ENCODE peak calls at places on chromosomes 4 and X, in six cellular contexts. M is SK-N-SH, W is GM23248, C is OCI-LY7, D is hepatocyte, V is MM.1S. T is an unnamed sample.

GRCh38 chr4:182704903-182705302 is 212.3 kb downstream of the DCTD start:
- DNase-seq in C (no peak), V (no peak), D (no peak), M (no peak), W (no peak), T (no peak)

GRCh38 chr4:109977854-109978501 is 65.3 kb downstream of the EGF start:
- DNase-seq in V (peak), D (peak), C (peak), M (peak), W (peak), T (peak)

GRCh38 chr4:100367451-100367850 is 150.4 kb downstream of the EMCN start:
- DNase-seq in C (no peak), M (no peak), W (no peak), V (no peak), D (no peak), T (no peak)

GRCh38 chrX:2388669-2389068 is 112.1 kb downstream of the DHRSX start:
- DNase-seq in D (no peak), C (no peak), V (no peak), W (no peak), M (no peak), T (no peak)

GRCh38 chr4:185744946-185745345 is 67.0 kb downstream of the SORBS2 start:
- DNase-seq in M (no peak), D (no peak), W (no peak), C (no peak), V (no peak), T (no peak)

GRCh38 chr4:177455591-177455990 is 13.4 kb upstream of the AGA start:
- DNase-seq in V (no peak), C (no peak), D (peak), W (no peak), M (no peak), T (no peak)

GRCh38 chr4:127995776-127996175 is 30.6 kb downstream of the ABHD18 start:
- DNase-seq in M (no peak), C (no peak), D (no peak), W (peak), V (no peak), T (no peak)

GRCh38 chrX:19782419-19782818 is 105.0 kb downstream of the SH3KBP1 start:
- DNase-seq in V (no peak), C (no peak), M (no peak), W (no peak), D (no peak), T (no peak)

GRCh38 chr4:118848901-118849300 is 13.0 kb upstream of the SEC24D start:
- DNase-seq in V (no peak), M (no peak), W (no peak), C (no peak), D (no peak), T (no peak)

GRCh38 chrX:106467422-106467821 is 144.4 kb upstream of the RADX start:
- DNase-seq in W (no peak), V (no peak), M (no peak), D (no peak), C (no peak), T (peak)

GRCh38 chr4:26023191-26023972 is 109.4 kb downstream of the SMIM20 start:
- DNase-seq in M (no peak), V (no peak), D (no peak), W (peak), C (no peak), T (no peak)

GRCh38 chrX:76517544-76517943 is 90.0 kb downstream of the MAGEE1 start:
- DNase-seq in D (no peak), C (no peak), W (no peak), M (no peak), V (no peak), T (no peak)

GRCh38 chr4:64192731-64193412 is 216.4 kb downstream of the TECRL start:
- DNase-seq in C (no peak), V (no peak), M (no peak), D (no peak), W (no peak), T (no peak)

GRCh38 chrX:78708171-78708570 is 39.3 kb upstream of the LPAR4 start:
- DNase-seq in W (peak), V (no peak), C (no peak), D (peak), M (peak), T (peak)

GRCh38 chrX:122703762-122704161 is 480.3 kb upstream of the GRIA3 start:
- DNase-seq in M (no peak), V (no peak), C (no peak), W (peak), D (no peak), T (peak)

GRCh38 chr4:158613046-158613445 is 58.6 kb downstream of the C4orf46 start:
- DNase-seq in C (no peak), D (no peak), W (no peak), V (no peak), M (no peak), T (no peak)

GRCh38 chr4:141130947-141131545 is 2.2 kb downstream of the RNF150 start:
- DNase-seq in D (no peak), C (no peak), M (peak), W (peak), V (no peak), T (peak)

GRCh38 chr4:3765271-3766206 is 646 bp upstream of the ADRA2C start:
- DNase-seq in M (peak), D (peak), W (peak), C (no peak), V (no peak), T (peak)

GRCh38 chr4:74447636-74448233 is 2.8 kb downstream of the AREG start:
- DNase-seq in C (no peak), M (no peak), D (no peak), W (no peak), V (no peak), T (no peak)

GRCh38 chr4:103018391-103019318 is 850 bp downstream of the SLC9B1 start:
- DNase-seq in V (no peak), C (peak), D (no peak), W (peak), M (peak), T (peak)

GRCh38 chrX:10725071-10725470 is 104.7 kb upstream of the MID1 start:
- DNase-seq in M (peak), C (no peak), D (no peak), V (no peak), W (no peak), T (peak)

DNA sequence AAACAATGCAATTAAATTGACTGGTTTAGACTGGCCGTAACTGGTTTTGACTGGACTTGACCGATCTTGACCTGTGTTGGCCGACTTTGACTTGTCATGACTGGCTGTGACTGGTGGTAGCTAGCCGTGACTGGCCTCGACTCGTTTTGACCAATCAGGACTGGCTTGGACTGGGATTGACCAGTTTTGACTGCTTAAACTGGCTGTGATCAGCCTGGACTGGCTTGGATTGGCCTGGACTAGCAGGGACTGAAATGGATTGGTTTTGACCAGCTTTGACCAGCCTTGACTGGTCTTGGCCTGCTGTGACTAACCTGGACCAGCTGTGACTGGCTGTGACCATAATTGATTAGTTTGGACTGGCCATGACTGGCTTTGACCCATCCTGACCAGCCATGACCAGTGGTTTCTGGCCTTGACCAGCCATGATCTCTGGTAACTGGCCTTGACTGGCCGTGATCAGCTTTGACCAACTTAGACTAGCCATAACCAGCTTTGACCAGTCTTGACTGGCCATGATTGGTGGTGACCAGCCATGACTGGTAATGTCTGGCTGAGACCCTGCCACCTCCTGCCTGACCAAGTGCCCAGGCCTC is 13.1 kb downstream of the SUV39H1 start:
- DNase-seq in V (no peak), D (no peak), C (no peak), W (no peak), M (no peak), T (no peak)
- TF ChIP-seq EZH2phosphoT487 in V (no peak), D (no peak), C (no peak), W (no peak), M (no peak), T (no peak)

DNA sequence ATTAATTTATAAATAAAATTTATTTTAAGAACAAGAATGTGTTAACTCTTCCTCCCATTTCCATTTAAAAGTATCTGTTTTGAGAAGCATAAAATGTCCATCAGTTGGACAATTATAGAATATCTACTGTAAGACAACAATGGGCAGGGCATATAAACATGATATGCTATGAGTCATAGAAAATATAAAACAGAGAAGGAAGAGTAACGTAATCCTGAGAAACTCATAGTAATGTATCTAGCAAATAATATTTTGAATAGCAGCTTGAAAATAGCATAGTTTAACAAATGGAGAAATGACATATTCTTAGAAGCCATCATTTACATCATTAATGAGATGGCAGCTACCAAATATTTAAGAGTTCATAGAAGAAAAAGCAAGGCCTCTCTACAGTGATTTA is 820.3 kb upstream of the PCDH10 start:
- DNase-seq in D (no peak), V (no peak), C (no peak), M (no peak), W (no peak), T (no peak)
- TF ChIP-seq EZH2phosphoT487 in D (no peak), V (no peak), C (no peak), M (no peak), W (no peak), T (no peak)

DNA sequence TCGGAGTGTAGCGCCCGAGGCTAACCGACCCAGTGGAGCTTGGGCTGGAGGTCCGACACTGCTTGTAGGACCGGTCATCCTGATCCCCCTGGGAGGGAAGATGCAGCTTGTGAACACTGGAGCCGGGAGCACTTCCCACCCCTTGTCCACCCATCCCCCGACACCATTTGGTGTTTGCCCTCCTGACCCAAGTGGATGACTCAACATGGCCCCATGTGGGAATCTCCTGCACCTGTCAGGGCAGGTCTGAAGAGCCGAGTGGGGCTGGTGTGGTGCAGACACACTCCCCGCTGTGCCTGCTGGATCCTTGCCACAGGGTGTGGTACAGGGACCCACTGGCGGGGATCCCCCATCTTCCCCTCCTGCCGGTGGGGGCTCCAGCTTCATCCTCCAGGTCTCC is 90.0 kb upstream of the AFAP1 start:
- DNase-seq in M (no peak), C (no peak), V (no peak), D (no peak), W (no peak), T (no peak)
- TF ChIP-seq EZH2phosphoT487 in M (no peak), C (no peak), V (no peak), D (no peak), W (no peak), T (no peak)

DNA sequence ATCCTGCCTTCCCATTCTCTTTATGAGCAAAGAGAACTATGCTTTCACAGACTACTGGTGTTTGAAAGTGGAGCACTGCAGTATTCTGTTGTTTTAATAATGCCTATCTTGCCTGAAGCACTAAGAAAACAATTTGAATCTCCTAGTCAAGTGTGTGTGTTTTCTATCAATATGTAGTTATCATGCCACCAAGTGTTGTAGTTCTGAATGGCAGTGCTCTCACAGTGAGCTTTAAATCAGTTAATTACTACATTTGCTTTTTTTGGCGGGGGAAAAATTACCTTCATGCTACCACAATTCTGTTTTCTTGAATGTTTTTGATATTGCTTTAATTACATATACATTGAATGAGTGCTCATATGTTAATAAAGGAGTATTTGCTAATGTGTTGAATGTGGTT is 143.6 kb upstream of the FAM47A start:
- DNase-seq in V (peak), M (no peak), C (no peak), D (peak), W (no peak), T (peak)
- TF ChIP-seq EZH2phosphoT487 in V (no peak), M (no peak), C (no peak), D (no peak), W (no peak), T (no peak)

DNA sequence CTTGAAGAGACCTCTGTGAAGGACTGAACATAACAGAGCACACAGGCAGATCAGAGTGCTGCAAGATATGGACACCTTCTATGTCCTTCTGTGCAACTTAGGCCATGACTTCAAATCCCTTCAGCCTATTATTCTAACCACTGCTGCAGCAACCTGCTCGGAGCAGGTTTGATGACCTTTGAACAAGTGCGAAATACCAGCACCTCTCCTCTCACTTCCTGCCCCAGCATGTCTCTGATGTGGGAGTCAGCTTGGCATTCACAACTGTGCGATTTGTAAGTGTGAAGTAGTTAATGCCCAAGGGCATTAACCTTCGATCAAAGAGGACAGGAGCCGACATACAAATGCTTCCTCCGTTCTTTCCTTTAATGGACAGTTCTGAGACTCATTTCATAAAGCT is 1.6 kb upstream of the EXOC1 start:
- DNase-seq in D (no peak), C (no peak), V (no peak), W (no peak), M (no peak), T (no peak)
- TF ChIP-seq EZH2phosphoT487 in D (no peak), C (no peak), V (no peak), W (no peak), M (no peak), T (no peak)

GRCh38 chr4:71355045-71355444 is 16.2 kb downstream of the SLC4A4 start:
- DNase-seq in V (no peak), M (no peak), W (no peak), D (no peak), C (no peak), T (no peak)
- TF ChIP-seq EZH2phosphoT487 in V (no peak), M (no peak), W (no peak), D (no peak), C (no peak), T (no peak)